ENCODE peak calls at places on chromosomes 12 and 14, in five cellular contexts. One of them, this sample, is unnamed.

GRCh38 chr12:69933115-69933552 is 108.1 kb downstream of the MYRFL start:
- DNase-seq in sigmoid colon: no peak
- DNase-seq in adrenal gland: no peak
- DNase-seq in HCT116: no peak
- DNase-seq in suprapubic skin: no peak
- DNase-seq in this sample: no peak

GRCh38 chr12:32918890-32919791 is 22.6 kb upstream of the PKP2 start:
- DNase-seq in HCT116: no peak
- DNase-seq in adrenal gland: no peak
- DNase-seq in suprapubic skin: no peak
- DNase-seq in sigmoid colon: no peak
- DNase-seq in this sample: no peak

GRCh38 chr14:89618309-89618708 is 201.3 kb upstream of the FOXN3 start:
- DNase-seq in suprapubic skin: no peak
- DNase-seq in HCT116: no peak
- DNase-seq in sigmoid colon: no peak
- DNase-seq in adrenal gland: no peak
- DNase-seq in this sample: no peak

GRCh38 chr12:112309797-112310196 is 72.4 kb downstream of the HECTD4 start:
- DNase-seq in adrenal gland: no peak
- DNase-seq in HCT116: no peak
- DNase-seq in suprapubic skin: no peak
- DNase-seq in sigmoid colon: no peak
- DNase-seq in this sample: no peak

GRCh38 chr14:94062344-94062904 is 18.6 kb downstream of the DDX24 start:
- DNase-seq in suprapubic skin: no peak
- DNase-seq in adrenal gland: peak; percentile 13
- DNase-seq in HCT116: no peak
- DNase-seq in sigmoid colon: no peak
- DNase-seq in this sample: no peak

GRCh38 chr12:101908395-101908794 is 31.0 kb downstream of the DRAM1 start:
- DNase-seq in adrenal gland: no peak
- DNase-seq in HCT116: no peak
- DNase-seq in sigmoid colon: no peak
- DNase-seq in suprapubic skin: no peak
- DNase-seq in this sample: peak; percentile 43

GRCh38 chr14:34496679-34497513 is 34.9 kb upstream of the SPTSSA start:
- DNase-seq in adrenal gland: peak; percentile 79
- DNase-seq in HCT116: peak; percentile 97
- DNase-seq in suprapubic skin: peak; percentile 87
- DNase-seq in sigmoid colon: peak; percentile 97
- DNase-seq in this sample: peak; percentile 41

GRCh38 chr14:52950410-52950897 is 396 bp downstream of the FERMT2 start:
- DNase-seq in suprapubic skin: peak; percentile 83
- DNase-seq in adrenal gland: peak; percentile 58
- DNase-seq in HCT116: no peak
- DNase-seq in sigmoid colon: peak; percentile 88
- DNase-seq in this sample: peak; percentile 35

GRCh38 chr14:77069551-77069950 is 28.5 kb upstream of the CIPC start:
- DNase-seq in HCT116: no peak
- DNase-seq in sigmoid colon: no peak
- DNase-seq in suprapubic skin: no peak
- DNase-seq in adrenal gland: no peak
- DNase-seq in this sample: no peak

GRCh38 chr12:11698729-11699128 is 49.3 kb downstream of the ETV6 start:
- DNase-seq in suprapubic skin: no peak
- DNase-seq in HCT116: no peak
- DNase-seq in sigmoid colon: no peak
- DNase-seq in adrenal gland: no peak
- DNase-seq in this sample: no peak

GRCh38 chr12:50579757-50580267 is 75.0 kb downstream of the DIP2B start:
- DNase-seq in HCT116: no peak
- DNase-seq in adrenal gland: no peak
- DNase-seq in suprapubic skin: no peak
- DNase-seq in sigmoid colon: no peak
- DNase-seq in this sample: no peak

GRCh38 chr14:64958201-64958600 is 13.9 kb downstream of the RAB15 start:
- DNase-seq in HCT116: no peak
- DNase-seq in suprapubic skin: no peak
- DNase-seq in sigmoid colon: peak; percentile 11
- DNase-seq in adrenal gland: no peak
- DNase-seq in this sample: no peak

GRCh38 chr12:65090461-65090860 is 30.6 kb downstream of the WIF1 start:
- DNase-seq in sigmoid colon: no peak
- DNase-seq in adrenal gland: no peak
- DNase-seq in HCT116: no peak
- DNase-seq in suprapubic skin: no peak
- DNase-seq in this sample: no peak

GRCh38 chr12:3436496-3437060 is 54.4 kb upstream of the PRMT8 start:
- DNase-seq in adrenal gland: no peak
- DNase-seq in suprapubic skin: no peak
- DNase-seq in sigmoid colon: no peak
- DNase-seq in HCT116: no peak
- DNase-seq in this sample: peak; percentile 34

GRCh38 chr14:68736519-68736918 is 56.3 kb downstream of the ZFP36L1 start:
- DNase-seq in suprapubic skin: peak; percentile 62
- DNase-seq in HCT116: no peak
- DNase-seq in sigmoid colon: no peak
- DNase-seq in adrenal gland: no peak
- DNase-seq in this sample: no peak

GRCh38 chr14:102138535-102138934 is 1.2 kb upstream of the WDR20 start:
- DNase-seq in HCT116: no peak
- DNase-seq in sigmoid colon: no peak
- DNase-seq in adrenal gland: no peak
- DNase-seq in suprapubic skin: no peak
- DNase-seq in this sample: no peak

GRCh38 chr12:76047060-76047459 is 15.5 kb upstream of the PHLDA1 start:
- DNase-seq in adrenal gland: no peak
- DNase-seq in suprapubic skin: no peak
- DNase-seq in HCT116: no peak
- DNase-seq in sigmoid colon: no peak
- DNase-seq in this sample: no peak

GRCh38 chr14:58765375-58765774 is 127.6 kb downstream of the DACT1 start:
- DNase-seq in suprapubic skin: no peak
- DNase-seq in adrenal gland: no peak
- DNase-seq in sigmoid colon: no peak
- DNase-seq in HCT116: no peak
- DNase-seq in this sample: no peak

GRCh38 chr12:71755146-71755892 is 656 bp downstream of the RAB21 start:
- DNase-seq in suprapubic skin: peak; percentile 75
- DNase-seq in adrenal gland: peak; percentile 60
- DNase-seq in HCT116: no peak
- DNase-seq in sigmoid colon: peak; percentile 77
- DNase-seq in this sample: peak; percentile 46

GRCh38 chr12:89189448-89189847 is 162.9 kb downstream of the DUSP6 start:
- DNase-seq in HCT116: no peak
- DNase-seq in adrenal gland: no peak
- DNase-seq in suprapubic skin: no peak
- DNase-seq in sigmoid colon: no peak
- DNase-seq in this sample: no peak

GRCh38 chr14:31945074-31945613 is 132.0 kb upstream of the ARHGAP5 start:
- DNase-seq in adrenal gland: no peak
- DNase-seq in suprapubic skin: no peak
- DNase-seq in sigmoid colon: no peak
- DNase-seq in HCT116: no peak
- DNase-seq in this sample: no peak

GRCh38 chr14:31947680-31948580 is 129.2 kb upstream of the ARHGAP5 start:
- DNase-seq in adrenal gland: no peak
- DNase-seq in sigmoid colon: no peak
- DNase-seq in HCT116: no peak
- DNase-seq in suprapubic skin: no peak
- DNase-seq in this sample: no peak

GRCh38 chr14:31944256-31945073 is 132.6 kb upstream of the ARHGAP5 start:
- DNase-seq in HCT116: no peak
- DNase-seq in adrenal gland: no peak
- DNase-seq in suprapubic skin: no peak
- DNase-seq in sigmoid colon: no peak
- DNase-seq in this sample: peak; percentile 57

GRCh38 chr14:31945701-31946100 is 131.4 kb upstream of the ARHGAP5 start:
- DNase-seq in suprapubic skin: no peak
- DNase-seq in HCT116: no peak
- DNase-seq in adrenal gland: no peak
- DNase-seq in sigmoid colon: no peak
- DNase-seq in this sample: no peak

GRCh38 chr14:31947076-31947475 is 130.0 kb upstream of the ARHGAP5 start:
- DNase-seq in adrenal gland: no peak
- DNase-seq in HCT116: no peak
- DNase-seq in suprapubic skin: no peak
- DNase-seq in sigmoid colon: no peak
- DNase-seq in this sample: no peak
- H3K4me1 ChIP-seq in adrenal gland: no peaks in the 10 kb centered on the region
- H3K4me1 ChIP-seq in HCT116: peaks cover 39% of the 10 kb centered on the region
- H3K4me1 ChIP-seq in suprapubic skin: peaks cover 22% of the 10 kb centered on the region
- H3K4me1 ChIP-seq in sigmoid colon: no peaks in the 10 kb centered on the region
- H3K4me1 ChIP-seq in this sample: peaks cover 37% of the 10 kb centered on the region

DNA sequence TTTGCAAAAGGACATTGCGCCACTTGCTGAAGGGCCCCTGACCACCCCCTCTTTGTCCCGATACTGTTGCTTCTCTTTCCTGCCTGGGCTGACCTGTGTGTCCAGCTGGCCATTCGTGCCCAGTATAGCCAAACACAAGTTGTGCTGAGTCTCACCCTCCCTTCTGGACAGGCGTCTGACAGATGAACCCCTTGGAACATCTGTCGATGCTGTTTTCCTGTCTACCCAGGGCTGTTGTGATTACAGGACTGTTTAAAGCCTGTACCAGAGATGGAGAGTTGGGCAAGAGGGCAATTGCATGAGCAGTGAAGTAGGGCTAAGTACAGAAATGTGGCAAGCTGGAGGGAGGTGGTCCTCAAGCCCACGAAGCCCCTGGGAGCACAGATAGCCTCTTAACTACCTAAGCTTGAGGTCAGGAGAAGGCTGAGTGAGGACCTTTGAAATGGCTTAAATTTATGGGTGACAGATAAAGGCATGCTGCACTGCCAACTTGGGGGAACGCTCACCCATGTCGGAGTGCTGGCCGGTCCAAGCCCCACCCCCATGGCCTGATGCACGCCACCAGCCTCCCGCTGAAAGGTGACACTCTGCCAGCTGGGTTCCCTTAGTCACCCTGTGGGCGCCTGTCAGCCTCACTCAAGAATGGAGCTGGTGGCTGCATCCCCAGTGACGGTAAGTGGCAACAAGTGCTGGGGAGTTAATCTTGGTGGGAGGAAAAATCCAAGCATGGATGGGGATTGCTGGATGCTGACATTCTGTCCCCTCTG is 14.6 kb downstream of the ACACB start:
- DNase-seq in HCT116: peak; percentile 10
- DNase-seq in suprapubic skin: no peak
- DNase-seq in adrenal gland: peak; percentile 87
- DNase-seq in sigmoid colon: peak; percentile 74
- DNase-seq in this sample: peak; percentile 71
- TF ChIP-seq POLR2A in HCT116: no peak
- TF ChIP-seq POLR2A in suprapubic skin: no peak
- TF ChIP-seq POLR2A in adrenal gland: no peak
- TF ChIP-seq POLR2A in sigmoid colon: no peak
- TF ChIP-seq POLR2A in this sample: no peak

DNA sequence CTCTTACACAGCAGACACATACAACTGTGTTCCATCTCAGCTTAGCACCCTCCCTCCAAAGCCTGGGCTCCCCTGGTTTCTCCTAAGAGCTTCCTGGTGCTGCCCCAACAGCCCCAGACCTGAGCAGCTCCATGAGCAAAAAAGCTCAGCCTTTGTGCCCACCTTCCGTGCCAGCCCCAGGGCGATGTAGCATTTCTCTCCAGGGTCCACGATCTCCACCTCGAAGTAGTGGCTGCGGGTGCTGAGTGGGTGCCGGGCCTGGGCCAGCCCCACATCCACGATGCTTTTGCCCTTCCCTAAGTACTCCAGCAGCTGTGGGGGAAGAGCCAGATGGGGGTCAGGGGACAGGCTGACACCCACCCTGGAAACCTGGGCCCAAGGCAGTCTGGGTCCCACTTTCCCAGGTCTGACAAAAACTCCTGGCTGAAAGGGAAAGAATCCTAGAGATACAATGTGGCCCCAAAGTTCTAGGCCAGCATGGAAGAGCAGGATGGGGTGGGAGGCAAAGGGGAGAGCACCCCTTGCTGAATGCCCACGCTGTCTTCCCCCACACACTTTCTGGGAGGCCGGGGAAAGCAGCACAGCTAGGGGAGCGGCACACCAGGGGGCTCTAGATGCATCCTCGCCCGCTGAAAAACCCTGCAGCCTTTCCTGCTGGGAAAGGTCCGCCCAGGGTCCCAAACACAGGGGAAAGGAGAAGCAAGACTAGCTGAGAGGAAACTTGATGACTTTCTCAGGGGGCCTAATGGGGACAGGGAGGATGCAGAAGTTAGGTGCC is 11.0 kb downstream of the SPRYD3 start:
- DNase-seq in HCT116: no peak
- DNase-seq in sigmoid colon: peak; percentile 61
- DNase-seq in adrenal gland: no peak
- DNase-seq in suprapubic skin: no peak
- DNase-seq in this sample: no peak
- H3K4me1 ChIP-seq in HCT116: peaks cover 13% of the 10 kb centered on the region
- H3K4me1 ChIP-seq in sigmoid colon: no peaks in the 10 kb centered on the region
- H3K4me1 ChIP-seq in adrenal gland: peaks cover 23% of the 10 kb centered on the region
- H3K4me1 ChIP-seq in suprapubic skin: peaks cover 81% of the 10 kb centered on the region
- H3K4me1 ChIP-seq in this sample: peaks cover 38% of the 10 kb centered on the region

DNA sequence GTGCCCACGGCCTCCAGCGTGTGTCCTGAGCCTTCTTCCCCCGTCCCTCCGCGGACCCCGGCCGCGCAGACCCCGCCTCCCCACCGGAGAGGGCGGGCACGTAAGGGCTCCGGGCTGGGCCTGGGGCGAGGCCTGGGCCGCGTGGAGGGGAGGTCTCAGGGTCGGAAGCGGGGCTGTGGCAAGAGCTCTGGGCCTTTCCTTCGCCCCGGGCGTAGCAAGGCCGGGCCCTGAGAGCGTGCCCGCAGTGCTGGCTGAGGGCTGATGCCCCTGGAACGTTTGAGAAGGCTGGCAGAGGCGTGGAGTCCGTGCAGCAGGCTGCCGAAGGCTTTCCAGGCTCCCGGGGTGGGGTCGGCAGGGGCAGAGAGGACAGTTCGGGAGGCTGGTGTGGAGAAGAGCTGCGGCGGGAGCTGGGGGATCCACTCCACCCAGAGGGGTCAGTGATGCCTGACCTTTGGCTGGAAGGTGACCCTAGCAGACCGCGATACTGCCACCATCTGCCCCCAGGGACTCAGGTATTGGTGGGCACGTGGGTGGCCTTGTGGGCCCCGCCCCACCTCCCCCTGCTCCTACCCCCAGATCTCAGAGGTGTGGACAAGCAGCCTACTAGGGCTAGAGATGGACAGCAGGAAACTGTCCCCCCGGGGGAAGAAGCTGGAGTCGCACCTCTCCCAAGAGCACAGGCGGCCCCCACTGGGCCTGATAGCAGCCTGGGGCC is 545 bp downstream of the TEX22 start:
- DNase-seq in suprapubic skin: no peak
- DNase-seq in sigmoid colon: no peak
- DNase-seq in HCT116: no peak
- DNase-seq in adrenal gland: no peak
- DNase-seq in this sample: no peak
- TF ChIP-seq POLR2A in suprapubic skin: no peak
- TF ChIP-seq POLR2A in sigmoid colon: no peak
- TF ChIP-seq POLR2A in HCT116: no peak
- TF ChIP-seq POLR2A in adrenal gland: no peak
- TF ChIP-seq POLR2A in this sample: no peak

This sample was measured in stomach.